ENCODE peak calls at places on chromosomes 6 and 20, in ten cellular contexts. One of them, this sample, is unnamed.

GRCh38 chr6:8219352-8219943 is 117.1 kb upstream of the EEF1E1 start:
- DNase-seq in lung: no peak
- DNase-seq in IMR-90: peak; percentile 63
- DNase-seq in gastrocnemius medialis: no peak
- DNase-seq in CD8-positive, alpha-beta T cell: peak; percentile 31
- DNase-seq in GM23338: peak; percentile 74
- DNase-seq in fibroblast of lung: peak; percentile 69
- DNase-seq in K562: peak; percentile 71
- DNase-seq in transverse colon: peak; percentile 33
- DNase-seq in stomach: peak; percentile 42
- DNase-seq in this sample: no peak

GRCh38 chr6:87847135-87847829 is 145.2 kb upstream of the AKIRIN2 start:
- DNase-seq in lung: no peak
- DNase-seq in IMR-90: no peak
- DNase-seq in gastrocnemius medialis: no peak
- DNase-seq in CD8-positive, alpha-beta T cell: no peak
- DNase-seq in GM23338: no peak
- DNase-seq in fibroblast of lung: no peak
- DNase-seq in K562: no peak
- DNase-seq in transverse colon: no peak
- DNase-seq in stomach: no peak
- DNase-seq in this sample: no peak

GRCh38 chr6:28490191-28490890 is 25.3 kb downstream of the GPX6 start:
- DNase-seq in lung: no peak
- DNase-seq in IMR-90: peak; percentile 19
- DNase-seq in gastrocnemius medialis: no peak
- DNase-seq in CD8-positive, alpha-beta T cell: no peak
- DNase-seq in GM23338: peak; percentile 46
- DNase-seq in fibroblast of lung: no peak
- DNase-seq in K562: peak; percentile 62
- DNase-seq in transverse colon: no peak
- DNase-seq in stomach: no peak
- DNase-seq in this sample: no peak

GRCh38 chr20:597560-597959 is 12.5 kb downstream of the TCF15 start:
- DNase-seq in lung: no peak
- DNase-seq in IMR-90: no peak
- DNase-seq in gastrocnemius medialis: no peak
- DNase-seq in CD8-positive, alpha-beta T cell: no peak
- DNase-seq in GM23338: no peak
- DNase-seq in fibroblast of lung: no peak
- DNase-seq in K562: no peak
- DNase-seq in transverse colon: no peak
- DNase-seq in stomach: no peak
- DNase-seq in this sample: no peak

GRCh38 chr6:169225887-169226286 is 27.8 kb downstream of the THBS2 start:
- DNase-seq in lung: no peak
- DNase-seq in IMR-90: no peak
- DNase-seq in gastrocnemius medialis: no peak
- DNase-seq in CD8-positive, alpha-beta T cell: no peak
- DNase-seq in GM23338: no peak
- DNase-seq in fibroblast of lung: no peak
- DNase-seq in K562: no peak
- DNase-seq in transverse colon: no peak
- DNase-seq in stomach: peak; percentile 21
- DNase-seq in this sample: no peak

GRCh38 chr6:151690768-151691562 is 116.5 kb upstream of the ESR1 start:
- DNase-seq in lung: no peak
- DNase-seq in IMR-90: no peak
- DNase-seq in gastrocnemius medialis: no peak
- DNase-seq in CD8-positive, alpha-beta T cell: no peak
- DNase-seq in GM23338: no peak
- DNase-seq in fibroblast of lung: peak; percentile 15
- DNase-seq in K562: no peak
- DNase-seq in transverse colon: no peak
- DNase-seq in stomach: no peak
- DNase-seq in this sample: no peak

GRCh38 chr6:112037783-112038216 is 16.1 kb upstream of the CCN6 start:
- DNase-seq in lung: no peak
- DNase-seq in IMR-90: peak; percentile 90
- DNase-seq in gastrocnemius medialis: peak; percentile 85
- DNase-seq in CD8-positive, alpha-beta T cell: no peak
- DNase-seq in GM23338: no peak
- DNase-seq in fibroblast of lung: peak; percentile 91
- DNase-seq in K562: no peak
- DNase-seq in transverse colon: peak; percentile 40
- DNase-seq in stomach: peak; percentile 28
- DNase-seq in this sample: peak; percentile 35

GRCh38 chr20:23550227-23550626 is 18.1 kb downstream of the CST9L start:
- DNase-seq in lung: no peak
- DNase-seq in IMR-90: no peak
- DNase-seq in gastrocnemius medialis: no peak
- DNase-seq in CD8-positive, alpha-beta T cell: no peak
- DNase-seq in GM23338: no peak
- DNase-seq in fibroblast of lung: no peak
- DNase-seq in K562: no peak
- DNase-seq in transverse colon: no peak
- DNase-seq in stomach: no peak
- DNase-seq in this sample: no peak

GRCh38 chr20:53040678-53041674 is 68.8 kb downstream of the TSHZ2 start:
- DNase-seq in lung: no peak
- DNase-seq in IMR-90: no peak
- DNase-seq in gastrocnemius medialis: peak; percentile 61
- DNase-seq in CD8-positive, alpha-beta T cell: no peak
- DNase-seq in GM23338: no peak
- DNase-seq in fibroblast of lung: peak; percentile 10
- DNase-seq in K562: no peak
- DNase-seq in transverse colon: no peak
- DNase-seq in stomach: no peak
- DNase-seq in this sample: peak; percentile 31

GRCh38 chr6:101926149-101926925 is 532.8 kb downstream of the GRIK2 start:
- DNase-seq in lung: no peak
- DNase-seq in IMR-90: peak; percentile 25
- DNase-seq in gastrocnemius medialis: no peak
- DNase-seq in CD8-positive, alpha-beta T cell: no peak
- DNase-seq in GM23338: no peak
- DNase-seq in fibroblast of lung: no peak
- DNase-seq in K562: no peak
- DNase-seq in transverse colon: no peak
- DNase-seq in stomach: no peak
- DNase-seq in this sample: no peak

GRCh38 chr20:38164069-38164468 is 1.0 kb downstream of the TGM2 start:
- DNase-seq in lung: no peak
- DNase-seq in IMR-90: no peak
- DNase-seq in gastrocnemius medialis: no peak
- DNase-seq in CD8-positive, alpha-beta T cell: no peak
- DNase-seq in GM23338: no peak
- DNase-seq in fibroblast of lung: no peak
- DNase-seq in K562: no peak
- DNase-seq in transverse colon: no peak
- DNase-seq in stomach: no peak
- DNase-seq in this sample: no peak

GRCh38 chr6:41427642-41428401 is 92.4 kb downstream of the NCR2 start:
- DNase-seq in lung: peak; percentile 54
- DNase-seq in IMR-90: no peak
- DNase-seq in gastrocnemius medialis: no peak
- DNase-seq in CD8-positive, alpha-beta T cell: no peak
- DNase-seq in GM23338: peak; percentile 82
- DNase-seq in fibroblast of lung: no peak
- DNase-seq in K562: no peak
- DNase-seq in transverse colon: peak; percentile 63
- DNase-seq in stomach: peak; percentile 89
- DNase-seq in this sample: peak; percentile 60
- H3K4me3 ChIP-seq in lung: peak overlapping the region; percentile 46
- H3K4me3 ChIP-seq in IMR-90: no peak overlapping the region
- H3K4me3 ChIP-seq in gastrocnemius medialis: peak overlapping the region; percentile 82
- H3K4me3 ChIP-seq in CD8-positive, alpha-beta T cell: peak overlapping the region; percentile 37
- H3K4me3 ChIP-seq in GM23338: peak overlapping the region; percentile 69
- H3K4me3 ChIP-seq in fibroblast of lung: no peak overlapping the region
- H3K4me3 ChIP-seq in K562: no peak overlapping the region
- H3K4me3 ChIP-seq in transverse colon: peak overlapping the region; percentile 65
- H3K4me3 ChIP-seq in stomach: peak overlapping the region; percentile 45
- H3K4me3 ChIP-seq in this sample: peak overlapping the region; percentile 54

GRCh38 chr20:34529742-34530141 is 13.5 kb downstream of the DYNLRB1 start:
- DNase-seq in lung: no peak
- DNase-seq in IMR-90: no peak
- DNase-seq in gastrocnemius medialis: no peak
- DNase-seq in CD8-positive, alpha-beta T cell: no peak
- DNase-seq in GM23338: no peak
- DNase-seq in fibroblast of lung: no peak
- DNase-seq in K562: no peak
- DNase-seq in transverse colon: no peak
- DNase-seq in stomach: no peak
- DNase-seq in this sample: no peak

GRCh38 chr20:34530342-34530741 is 14.1 kb downstream of the DYNLRB1 start:
- DNase-seq in lung: no peak
- DNase-seq in IMR-90: no peak
- DNase-seq in gastrocnemius medialis: no peak
- DNase-seq in CD8-positive, alpha-beta T cell: no peak
- DNase-seq in GM23338: no peak
- DNase-seq in fibroblast of lung: no peak
- DNase-seq in K562: no peak
- DNase-seq in transverse colon: no peak
- DNase-seq in stomach: no peak
- DNase-seq in this sample: no peak

GRCh38 chr20:34527016-34527415 is 10.8 kb downstream of the DYNLRB1 start:
- DNase-seq in lung: no peak
- DNase-seq in IMR-90: no peak
- DNase-seq in gastrocnemius medialis: no peak
- DNase-seq in CD8-positive, alpha-beta T cell: no peak
- DNase-seq in GM23338: no peak
- DNase-seq in fibroblast of lung: no peak
- DNase-seq in K562: no peak
- DNase-seq in transverse colon: no peak
- DNase-seq in stomach: no peak
- DNase-seq in this sample: no peak

GRCh38 chr20:34526466-34526865 is 10.2 kb downstream of the DYNLRB1 start:
- DNase-seq in lung: no peak
- DNase-seq in IMR-90: peak; percentile 33
- DNase-seq in gastrocnemius medialis: no peak
- DNase-seq in CD8-positive, alpha-beta T cell: no peak
- DNase-seq in GM23338: no peak
- DNase-seq in fibroblast of lung: peak; percentile 17
- DNase-seq in K562: no peak
- DNase-seq in transverse colon: no peak
- DNase-seq in stomach: no peak
- DNase-seq in this sample: no peak

DNA sequence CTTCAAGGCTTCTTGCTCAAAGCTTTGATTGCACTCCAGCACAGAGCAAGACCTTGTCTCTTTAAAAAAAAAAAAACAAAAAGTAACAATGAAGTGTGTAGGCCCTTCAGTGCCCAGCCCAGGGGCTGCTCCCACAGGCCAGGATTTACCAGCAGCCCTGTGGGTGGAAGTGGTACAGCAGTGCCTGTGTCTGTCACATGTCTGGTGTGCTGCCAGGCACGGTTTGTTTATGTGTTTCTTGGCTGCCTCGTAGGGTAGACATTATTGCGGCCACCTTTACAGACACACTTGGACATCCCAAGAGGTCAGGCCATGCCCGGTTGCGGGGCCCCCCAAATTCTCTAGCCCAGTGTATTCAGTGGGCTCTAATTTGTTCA is 12.7 kb downstream of the DYNLRB1 start:
- DNase-seq in lung: peak; percentile 64
- DNase-seq in IMR-90: no peak
- DNase-seq in gastrocnemius medialis: peak; percentile 57
- DNase-seq in CD8-positive, alpha-beta T cell: no peak
- DNase-seq in GM23338: no peak
- DNase-seq in fibroblast of lung: peak; percentile 39
- DNase-seq in K562: no peak
- DNase-seq in transverse colon: no peak
- DNase-seq in stomach: peak; percentile 81
- DNase-seq in this sample: peak; percentile 47
- TF ChIP-seq CTCF in lung: no peak
- TF ChIP-seq CTCF in IMR-90: no peak
- TF ChIP-seq CTCF in gastrocnemius medialis: peak; percentile 23
- TF ChIP-seq CTCF in CD8-positive, alpha-beta T cell: no peak
- TF ChIP-seq CTCF in GM23338: no peak
- TF ChIP-seq CTCF in fibroblast of lung: no peak
- TF ChIP-seq CTCF in K562: no peak
- TF ChIP-seq CTCF in transverse colon: no peak
- TF ChIP-seq CTCF in stomach: no peak
- TF ChIP-seq CTCF in this sample: peak; percentile 27

GRCh38 chr6:33205172-33206026 is 944 bp downstream of the HSD17B8 start:
- DNase-seq in lung: no peak
- DNase-seq in IMR-90: peak; percentile 64
- DNase-seq in gastrocnemius medialis: no peak
- DNase-seq in CD8-positive, alpha-beta T cell: no peak
- DNase-seq in GM23338: peak; percentile 44
- DNase-seq in fibroblast of lung: no peak
- DNase-seq in K562: peak; percentile 73
- DNase-seq in transverse colon: no peak
- DNase-seq in stomach: no peak
- DNase-seq in this sample: no peak
- H3K4me3 ChIP-seq in lung: no peak overlapping the region
- H3K4me3 ChIP-seq in IMR-90: peak overlapping the region; percentile 60
- H3K4me3 ChIP-seq in gastrocnemius medialis: peak overlapping the region; percentile 70
- H3K4me3 ChIP-seq in CD8-positive, alpha-beta T cell: peak overlapping the region; percentile 85
- H3K4me3 ChIP-seq in GM23338: peak overlapping the region; percentile 98
- H3K4me3 ChIP-seq in fibroblast of lung: peak overlapping the region; percentile 61
- H3K4me3 ChIP-seq in K562: peak overlapping the region; percentile 62
- H3K4me3 ChIP-seq in transverse colon: peak overlapping the region; percentile 83
- H3K4me3 ChIP-seq in stomach: peak overlapping the region; percentile 83
- H3K4me3 ChIP-seq in this sample: peak overlapping the region; percentile 91

GRCh38 chr20:57509665-57510237 is 15.2 kb downstream of the CTCFL start:
- DNase-seq in lung: no peak
- DNase-seq in IMR-90: no peak
- DNase-seq in gastrocnemius medialis: no peak
- DNase-seq in CD8-positive, alpha-beta T cell: no peak
- DNase-seq in GM23338: peak; percentile 43
- DNase-seq in fibroblast of lung: no peak
- DNase-seq in K562: peak; percentile 45
- DNase-seq in transverse colon: peak; percentile 29
- DNase-seq in stomach: peak; percentile 32
- DNase-seq in this sample: no peak
- TF ChIP-seq CTCF in lung: no peak
- TF ChIP-seq CTCF in IMR-90: peak; percentile 23
- TF ChIP-seq CTCF in gastrocnemius medialis: no peak
- TF ChIP-seq CTCF in CD8-positive, alpha-beta T cell: no peak
- TF ChIP-seq CTCF in GM23338: peak; percentile 67
- TF ChIP-seq CTCF in fibroblast of lung: peak; percentile 48
- TF ChIP-seq CTCF in K562: peak; percentile 51
- TF ChIP-seq CTCF in transverse colon: no peak
- TF ChIP-seq CTCF in stomach: no peak
- TF ChIP-seq CTCF in this sample: peak; percentile 20